ENCODE peak calls at places on chromosomes 5 and 9, in seven cellular contexts. U is HCT116, K is dorsolateral prefrontal cortex, G is fibroblast of lung, T is A673, V is hepatocyte, E is A549. J is an unnamed sample.

GRCh38 chr9:28166179-28166578 is 592.9 kb upstream of the C9orf72 start:
- DNase-seq in V (no peak), K (no peak), T (peak; percentile 48), G (no peak), E (no peak), U (no peak), J (peak; percentile 8)

GRCh38 chr5:14726066-14726838 is 61.7 kb downstream of the OTULIN start:
- DNase-seq in U (no peak), E (no peak), G (peak; percentile 80), T (no peak), V (peak; percentile 20), K (no peak), J (no peak)

GRCh38 chr9:107386396-107386795 is 103.2 kb downstream of the KLF4 start:
- DNase-seq in T (no peak), E (no peak), K (no peak), U (no peak), V (no peak), G (no peak), J (no peak)

GRCh38 chr5:107604990-107605389 is 65.7 kb downstream of the EFNA5 start:
- DNase-seq in E (no peak), G (peak; percentile 48), T (peak; percentile 23), K (no peak), V (no peak), U (no peak), J (peak; percentile 72)

GRCh38 chr9:93911871-93912554 is 43.1 kb downstream of the BARX1 start:
- DNase-seq in E (no peak), V (peak; percentile 27), U (no peak), T (no peak), K (no peak), G (no peak), J (no peak)

GRCh38 chr9:93216072-93216364 is 32.1 kb downstream of the WNK2 start:
- DNase-seq in K (no peak), G (no peak), V (no peak), T (no peak), U (no peak), E (no peak), J (no peak)

GRCh38 chr5:142817961-142818431 is 47.8 kb downstream of the ARHGAP26 start:
- DNase-seq in U (no peak), V (no peak), G (no peak), K (no peak), E (no peak), T (no peak), J (no peak)

GRCh38 chr5:34031966-34032365 is 11.0 kb downstream of the C1QTNF3 start:
- DNase-seq in E (no peak), K (no peak), U (no peak), V (no peak), T (no peak), G (no peak), J (no peak)

GRCh38 chr5:372556-372910 is 51.0 kb downstream of the AHRR start:
- DNase-seq in U (no peak), K (no peak), G (no peak), V (no peak), E (no peak), T (no peak), J (no peak)

GRCh38 chr5:32753051-32753450 is 41.9 kb downstream of the NPR3 start:
- DNase-seq in K (no peak), G (peak; percentile 66), T (no peak), V (no peak), E (no peak), U (no peak), J (no peak)

GRCh38 chr9:132671620-132672412 is 1.6 kb downstream of the GTF3C4 start:
- DNase-seq in K (no peak), G (no peak), U (no peak), V (no peak), E (no peak), T (no peak), J (no peak)

GRCh38 chr5:172450861-172451695 is 3.2 kb downstream of the SH3PXD2B start:
- DNase-seq in T (peak; percentile 61), K (peak; percentile 48), E (peak; percentile 54), G (no peak), U (no peak), V (peak; percentile 45), J (peak; percentile 46)

GRCh38 chr5:172450453-172450852 is 3.9 kb downstream of the SH3PXD2B start:
- DNase-seq in T (no peak), G (no peak), K (peak; percentile 21), V (no peak), U (no peak), E (no peak), J (no peak)

GRCh38 chr5:172453206-172453985 is 929 bp downstream of the SH3PXD2B start:
- DNase-seq in U (peak; percentile 24), G (peak; percentile 77), E (peak; percentile 75), T (peak; percentile 71), V (peak; percentile 89), K (peak; percentile 47), J (peak; percentile 77)

GRCh38 chr5:172452398-172453205 is 1.7 kb downstream of the SH3PXD2B start:
- DNase-seq in K (no peak), V (peak; percentile 61), E (peak; percentile 73), T (peak; percentile 11), G (peak; percentile 84), U (peak; percentile 54), J (peak; percentile 44)

DNA sequence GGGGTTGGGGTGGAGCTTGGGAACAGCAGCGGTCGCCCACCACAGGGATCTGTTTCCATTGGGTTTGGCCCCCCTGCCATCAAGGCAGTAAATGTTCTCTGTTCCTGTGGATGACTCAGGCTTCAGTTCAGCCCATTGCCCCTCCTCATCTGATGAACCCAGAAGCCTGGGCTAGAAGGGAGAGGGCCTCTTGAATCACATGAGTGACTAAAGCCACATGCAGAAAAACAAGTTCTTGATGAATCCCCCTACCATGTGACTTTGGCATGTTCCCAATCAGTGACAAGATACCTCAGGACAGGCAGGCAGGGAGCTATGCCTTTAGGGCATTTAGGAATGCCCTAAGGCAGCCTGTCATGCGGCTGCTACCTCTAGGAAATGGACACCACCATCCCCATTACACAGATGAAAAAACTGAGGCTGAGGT is 2.5 kb downstream of the SH3PXD2B start:
- DNase-seq in V (peak; percentile 71), K (peak; percentile 44), G (peak; percentile 88), E (peak; percentile 39), U (no peak), T (peak; percentile 28), J (no peak)
- H3K4me3 ChIP-seq in V (no peak overlapping the region), K (no peak overlapping the region), G (peak overlapping the region; percentile 98), E (no peak overlapping the region), U (no peak overlapping the region), T (no peak overlapping the region), J (no peak overlapping the region)

DNA sequence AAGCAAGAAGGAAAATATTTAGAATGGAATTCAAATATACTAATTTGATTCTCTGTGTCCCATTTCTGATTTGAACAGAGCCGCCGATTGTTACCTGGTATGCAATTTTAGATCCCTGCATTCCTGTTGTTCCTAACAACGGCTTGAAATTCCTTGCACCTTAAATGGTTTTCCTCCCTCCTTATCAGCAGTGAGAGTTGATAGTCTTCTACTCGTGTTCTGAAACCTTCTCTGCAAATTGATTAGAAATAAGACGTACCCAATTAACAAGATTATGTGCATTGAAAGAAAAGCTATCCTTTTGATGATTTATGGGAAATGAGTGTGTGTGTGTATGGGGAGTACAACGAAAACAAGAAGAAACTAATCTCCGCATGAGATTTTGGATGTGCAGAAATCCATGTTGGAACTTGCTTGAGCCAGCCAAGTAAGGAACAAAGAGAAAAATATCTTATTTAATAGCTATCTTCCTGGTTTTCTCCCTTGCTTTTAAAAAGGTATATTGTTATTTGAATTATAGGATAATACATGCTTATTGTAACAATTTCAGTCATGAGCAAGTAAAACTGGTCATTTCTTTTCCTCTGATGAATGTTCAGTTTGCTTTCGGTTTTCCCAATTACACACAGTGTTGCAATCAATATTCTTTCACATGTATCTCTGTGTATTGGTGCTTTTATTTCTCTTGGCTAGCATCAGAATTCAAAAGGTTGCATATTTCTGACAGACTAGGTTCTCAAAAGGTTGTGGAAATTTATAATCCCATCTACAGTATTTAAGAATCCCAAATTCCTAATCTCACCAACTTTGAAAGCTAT is 211.1 kb upstream of the ACTBL2 start:
- DNase-seq in E (no peak), T (no peak), K (no peak), U (no peak), V (no peak), G (no peak), J (no peak)
- H3K4me3 ChIP-seq in E (peak overlapping the region; percentile 2), T (no peak overlapping the region), K (peak overlapping the region; percentile 21), U (peak overlapping the region; percentile 49), V (no peak overlapping the region), G (no peak overlapping the region), J (peak overlapping the region; percentile 46)

DNA sequence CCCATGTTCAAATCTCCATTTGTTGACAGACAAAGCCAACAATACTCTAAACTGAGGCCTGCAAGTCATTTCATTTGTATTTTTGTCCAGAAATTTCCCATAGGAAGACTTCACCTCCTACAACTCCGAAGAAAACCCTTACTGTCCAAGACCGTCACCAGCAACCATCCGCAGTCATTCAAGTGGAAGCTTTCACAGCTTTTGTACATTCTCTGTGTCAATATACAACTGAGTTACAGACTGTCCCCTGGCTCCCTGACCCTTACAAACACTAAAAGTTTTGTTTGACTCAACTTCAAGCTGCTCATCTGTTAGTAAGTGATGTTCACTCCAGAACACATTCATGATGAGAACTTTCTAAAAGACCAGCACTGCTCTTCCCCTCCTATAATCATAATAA is 210.1 kb downstream of the DEPDC1B start:
- DNase-seq in K (no peak), U (no peak), G (no peak), E (no peak), T (no peak), V (no peak), J (no peak)
- H3K4me3 ChIP-seq in K (peak overlapping the region; percentile 64), U (no peak overlapping the region), G (no peak overlapping the region), E (no peak overlapping the region), T (no peak overlapping the region), V (no peak overlapping the region), J (no peak overlapping the region)

DNA sequence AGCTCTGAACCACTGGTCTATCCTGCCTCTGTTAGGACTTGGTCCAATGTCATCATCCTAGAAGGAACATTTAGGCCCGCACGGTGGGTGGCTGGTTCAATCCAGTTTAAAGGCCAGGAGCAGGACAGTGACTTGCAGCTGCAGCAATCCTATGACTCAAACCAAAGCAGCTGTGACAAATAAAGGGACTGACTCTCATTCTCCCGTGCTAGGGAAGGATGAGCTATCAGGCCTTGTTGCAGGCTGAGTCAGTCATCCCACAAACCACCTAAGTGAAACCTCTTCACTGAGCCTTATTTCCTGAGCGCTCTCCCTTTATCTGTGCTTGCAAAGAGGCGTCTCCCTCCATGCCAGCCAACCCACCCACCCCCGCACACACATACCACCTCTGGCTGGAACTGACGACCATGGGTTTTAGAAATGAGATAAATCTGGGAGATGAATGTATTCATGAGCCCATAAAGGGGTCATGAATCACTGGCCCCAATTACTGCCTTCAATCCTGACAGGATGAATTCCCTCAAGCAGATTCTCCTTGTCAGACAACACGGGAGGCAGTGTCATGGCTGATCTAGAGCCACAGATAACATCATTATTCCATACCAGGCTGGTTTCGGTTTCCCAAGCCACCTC is 93.4 kb downstream of the KCNIP1 start:
- DNase-seq in K (no peak), G (peak; percentile 89), U (no peak), E (peak; percentile 15), V (peak; percentile 38), T (peak; percentile 14), J (peak; percentile 42)
- H3K4me3 ChIP-seq in K (peak overlapping the region; percentile 46), G (peak overlapping the region; percentile 27), U (no peak overlapping the region), E (no peak overlapping the region), V (no peak overlapping the region), T (no peak overlapping the region), J (no peak overlapping the region)

GRCh38 chr9:72150172-72150571 is 932 bp downstream of the GDA start:
- DNase-seq in T (no peak), G (no peak), U (no peak), K (no peak), V (no peak), E (no peak), J (no peak)
- H3K4me3 ChIP-seq in T (no peak overlapping the region), G (no peak overlapping the region), U (peak overlapping the region; percentile 84), K (peak overlapping the region; percentile 67), V (peak overlapping the region; percentile 24), E (peak overlapping the region; percentile 55), J (no peak overlapping the region)